ENCODE peak calls at places on chromosomes 13 and 19, in seven cellular contexts. Q is Caco-2, G is psoas muscle, R is fibroblast of lung, J is left ventricle myocardium inferior, M is OCI-LY7, F is heart left ventricle. Z is an unnamed sample. For H3K4me1, the result is how much of the 10 kb centered on the place peaks cover.

GRCh38 chr13:47175172-47175806 is 278.4 kb upstream of the HTR2A start:
- DNase-seq in Q (no peak), R (peak), G (no peak), M (no peak), F (no peak), J (no peak), Z (no peak)

GRCh38 chr13:41833851-41834250 is 127.1 kb downstream of the VWA8 start:
- DNase-seq in J (no peak), F (no peak), M (no peak), R (no peak), Q (no peak), G (no peak), Z (no peak)

GRCh38 chr19:32123355-32123940 is 222.0 kb upstream of the ZNF507 start:
- DNase-seq in G (no peak), F (no peak), Q (no peak), R (no peak), J (no peak), M (no peak), Z (no peak)

GRCh38 chr13:48222358-48223015 is 10.5 kb upstream of the ITM2B start:
- DNase-seq in J (peak), F (peak), Q (no peak), G (peak), R (peak), M (no peak), Z (no peak)

GRCh38 chr19:15418112-15418587 is 638 bp downstream of the AKAP8L start:
- DNase-seq in M (no peak), J (no peak), Q (no peak), G (no peak), R (peak), F (no peak), Z (no peak)

GRCh38 chr13:37225414-37226047 is 120.1 kb upstream of the CSNK1A1L start:
- DNase-seq in Q (no peak), M (no peak), F (no peak), G (no peak), R (peak), J (no peak), Z (no peak)

GRCh38 chr13:41418027-41418426 is 39.3 kb upstream of the RGCC start:
- DNase-seq in R (peak), M (no peak), Q (no peak), G (no peak), J (no peak), F (no peak), Z (no peak)

GRCh38 chr19:32345261-32346207 is at the start of gene ZNF507:
- DNase-seq in F (peak), G (peak), R (peak), Q (peak), M (peak), J (peak), Z (peak)

GRCh38 chr19:3575949-3576673 is 3.4 kb downstream of the HMG20B start:
- DNase-seq in M (no peak), Q (no peak), G (no peak), J (no peak), F (no peak), R (no peak), Z (no peak)

GRCh38 chr13:61706899-61707298 is 291.2 kb upstream of the PCDH20 start:
- DNase-seq in M (no peak), F (no peak), R (no peak), J (no peak), G (no peak), Q (no peak), Z (no peak)

GRCh38 chr13:98187155-98187726 is 10.2 kb upstream of the RNF113B start:
- DNase-seq in G (no peak), F (no peak), M (no peak), Q (no peak), R (no peak), J (no peak), Z (no peak)

GRCh38 chr13:50396001-50396400 is 380.8 kb downstream of the KCNRG start:
- DNase-seq in F (no peak), R (no peak), J (no peak), Q (no peak), G (no peak), M (no peak), Z (no peak)

GRCh38 chr19:51489113-51489512 is 10.8 kb downstream of the CEACAM18 start:
- DNase-seq in Q (no peak), F (no peak), J (no peak), M (no peak), G (no peak), R (no peak), Z (no peak)

GRCh38 chr13:74067818-74068217 is 66.4 kb downstream of the KLF12 start:
- DNase-seq in F (no peak), R (no peak), Q (no peak), J (no peak), G (no peak), M (no peak), Z (no peak)

GRCh38 chr19:10769533-10770491 is 51.9 kb downstream of the DNM2 start:
- DNase-seq in Q (no peak), G (peak), M (peak), R (peak), J (peak), F (peak), Z (peak)

GRCh38 chr19:40266111-40266510 is 19.0 kb downstream of the AKT2 start:
- DNase-seq in R (no peak), Q (no peak), M (no peak), G (peak), J (peak), F (peak), Z (peak)

GRCh38 chr19:51098366-51099069 is 9.7 kb downstream of the CTU1 start:
- DNase-seq in J (peak), M (no peak), Q (no peak), R (peak), G (no peak), F (peak), Z (no peak)

GRCh38 chr19:46192990-46193650 is 36.4 kb upstream of the IGFL1 start:
- DNase-seq in Q (peak), R (peak), G (peak), J (no peak), F (no peak), M (no peak), Z (peak)

GRCh38 chr13:67549331-67549730 is 319.2 kb upstream of the PCDH9 start:
- DNase-seq in G (no peak), R (peak), F (no peak), Q (no peak), J (no peak), M (no peak), Z (no peak)

GRCh38 chr13:50282016-50282415 is 266.8 kb downstream of the KCNRG start:
- DNase-seq in G (no peak), R (no peak), J (no peak), M (no peak), Q (no peak), F (no peak), Z (no peak)

GRCh38 chr13:32804673-32805260 is 211.5 kb upstream of the KL start:
- DNase-seq in F (no peak), Q (no peak), R (peak), J (no peak), M (no peak), G (no peak), Z (no peak)

GRCh38 chr13:21043898-21044297 is 17.5 kb downstream of the LATS2 start:
- DNase-seq in Q (no peak), G (no peak), M (no peak), J (no peak), F (no peak), R (peak), Z (no peak)

GRCh38 chr19:17321655-17322489 is 12.5 kb downstream of the DDA1 start:
- DNase-seq in F (no peak), Q (no peak), M (no peak), J (no peak), G (no peak), R (no peak), Z (no peak)

GRCh38 chr19:1041835-1042685 is 2.2 kb downstream of the ABCA7 start:
- DNase-seq in M (no peak), Q (no peak), F (no peak), J (no peak), R (no peak), G (peak), Z (peak)

GRCh38 chr13:83453300-83453699 is 429.0 kb downstream of the SLITRK1 start:
- DNase-seq in R (no peak), Q (no peak), J (no peak), G (no peak), F (no peak), M (no peak), Z (no peak)

GRCh38 chr13:112958127-112958989 is 10.7 kb upstream of the MCF2L start:
- DNase-seq in R (no peak), M (no peak), J (no peak), Q (peak), G (no peak), F (peak), Z (no peak)

GRCh38 chr13:46759861-46760260 is 37.1 kb downstream of the ESD start:
- DNase-seq in F (no peak), G (no peak), M (peak), Q (no peak), J (no peak), R (peak), Z (no peak)

GRCh38 chr13:74325106-74325505 is 190.9 kb upstream of the KLF12 start:
- DNase-seq in G (no peak), J (no peak), Q (no peak), R (peak), M (no peak), F (no peak), Z (no peak)

GRCh38 chr13:32409561-32410440 is 18.1 kb downstream of the N4BP2L1 start:
- DNase-seq in J (peak), R (peak), Q (no peak), F (no peak), M (no peak), G (peak), Z (no peak)

GRCh38 chr19:50230379-50231351 is 27.2 kb downstream of the MYH14 start:
- DNase-seq in R (no peak), Q (no peak), G (no peak), M (no peak), J (peak), F (no peak), Z (no peak)

GRCh38 chr19:16519230-16519687 is 23.0 kb downstream of the CHERP start:
- DNase-seq in J (no peak), Q (no peak), R (no peak), F (no peak), M (no peak), G (no peak), Z (no peak)

GRCh38 chr19:39558623-39559117 is 18.7 kb upstream of the EID2 start:
- DNase-seq in G (no peak), R (no peak), F (no peak), J (no peak), Q (no peak), M (peak), Z (no peak)

GRCh38 chr19:12833747-12834417 is 497 bp downstream of the RTBDN start:
- DNase-seq in G (no peak), Q (no peak), R (no peak), J (no peak), M (peak), F (no peak), Z (no peak)
- H3K4me3 ChIP-seq in G (peak), Q (peak), R (no peak), J (peak), M (peak), F (peak), Z (peak)

DNA sequence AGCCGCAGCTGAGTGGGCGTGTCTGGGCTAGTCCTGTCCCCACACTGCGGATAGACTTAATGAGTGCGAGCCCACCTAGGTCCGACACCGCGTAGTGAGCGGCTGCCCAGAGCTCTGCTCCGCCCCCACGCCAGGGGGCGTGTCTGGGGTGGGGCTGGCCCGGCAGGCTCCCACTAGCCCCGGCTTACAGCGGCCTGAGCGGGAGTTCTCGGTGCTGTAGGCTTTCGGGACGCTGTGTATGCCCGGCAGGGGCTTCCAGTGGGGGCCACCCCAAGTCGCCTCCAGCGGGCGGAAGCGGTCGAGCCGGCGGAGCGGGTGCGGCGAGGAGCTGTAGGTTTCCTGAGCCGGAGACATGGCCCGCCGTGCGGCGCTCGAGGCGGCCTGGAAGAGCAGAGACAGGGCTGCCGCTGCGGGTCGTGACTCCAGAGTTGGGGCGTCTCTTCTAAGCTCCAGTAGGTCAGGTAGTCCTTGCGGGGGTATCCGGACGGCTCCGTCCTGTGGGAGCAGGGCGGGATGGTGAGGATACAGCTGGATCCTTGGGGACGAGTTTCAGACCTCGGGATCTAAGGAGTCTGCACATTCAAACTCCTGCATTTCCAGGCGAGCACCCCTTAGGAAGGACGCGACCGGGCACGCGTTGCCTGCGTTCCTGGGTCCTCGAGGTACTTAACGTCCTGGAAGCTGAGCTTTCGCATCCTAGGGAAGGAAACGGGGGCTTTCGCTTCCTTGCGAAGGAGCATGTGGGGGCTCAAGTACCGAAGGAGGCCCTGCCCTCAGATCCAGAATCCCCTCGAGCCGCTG is 1.2 kb downstream of the CGB7 start:
- DNase-seq in F (peak), J (peak), M (peak), G (peak), R (peak), Q (peak), Z (no peak)
- TF ChIP-seq CTCF in F (peak), J (peak), M (no peak), G (peak), R (peak), Q (peak), Z (peak)

GRCh38 chr19:5632657-5633056 is 9.8 kb downstream of the SAFB start:
- DNase-seq in Q (no peak), M (no peak), R (no peak), F (no peak), G (no peak), J (no peak), Z (no peak)

GRCh38 chr19:5628919-5629481 is 6.1 kb downstream of the SAFB start:
- DNase-seq in R (no peak), Q (no peak), G (no peak), J (no peak), F (no peak), M (peak), Z (no peak)

GRCh38 chr19:5628470-5628869 is 5.6 kb downstream of the SAFB start:
- DNase-seq in M (no peak), F (no peak), J (no peak), R (peak), Q (no peak), G (no peak), Z (no peak)

GRCh38 chr19:5632241-5632612 is 9.3 kb downstream of the SAFB start:
- DNase-seq in M (no peak), J (no peak), Q (no peak), G (no peak), F (no peak), R (no peak), Z (no peak)

DNA sequence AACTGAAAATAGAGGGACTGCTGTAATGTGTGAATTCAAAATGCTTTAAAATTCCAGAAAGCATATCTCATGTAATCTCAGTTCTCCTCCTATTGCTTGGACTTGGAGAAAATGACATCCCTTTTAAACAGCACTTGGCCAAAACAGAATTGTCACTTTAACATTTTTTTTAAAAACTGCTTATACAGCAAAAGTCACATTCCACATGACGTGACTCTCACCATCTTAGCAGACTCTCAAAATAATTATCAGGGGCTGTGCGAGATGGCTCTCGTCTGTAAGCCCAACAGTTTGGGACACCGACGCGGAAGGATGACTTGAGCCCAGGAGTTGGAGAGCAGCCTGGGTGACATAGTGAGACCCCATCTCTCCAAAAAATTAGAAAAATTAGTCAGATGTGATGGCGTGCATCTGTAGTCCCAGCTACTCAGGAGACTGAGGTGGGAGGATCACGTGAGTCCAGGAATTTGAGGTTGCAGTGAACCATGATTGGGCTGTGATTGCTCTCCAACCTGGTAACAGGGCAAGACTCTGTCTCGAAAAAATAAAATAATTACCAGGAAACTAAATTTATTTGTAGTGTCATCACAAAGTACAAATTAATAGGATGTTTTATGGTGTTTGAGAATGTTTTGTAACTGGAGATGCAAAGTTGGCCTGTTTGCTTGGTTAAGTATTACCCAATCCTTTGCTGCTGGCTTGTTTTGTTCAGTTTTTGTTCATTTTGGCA is 8.8 kb downstream of the SAFB start:
- DNase-seq in J (no peak), F (no peak), G (no peak), M (no peak), Q (no peak), R (peak), Z (no peak)
- H3K4me1 ChIP-seq in J (half or more), F (half or more), G (half or more), M (under half), Q (under half), R (under half), Z (half or more)

GRCh38 chr19:48638831-48639381 is 1.7 kb upstream of the DBP start:
- DNase-seq in G (peak), Q (peak), R (no peak), J (no peak), M (peak), F (no peak), Z (no peak)
- H3K4me3 ChIP-seq in G (peak), Q (no peak), R (no peak), J (peak), M (peak), F (no peak), Z (no peak)

GRCh38 chr19:44785993-44786392 is 8.3 kb downstream of the CBLC start:
- DNase-seq in R (no peak), Q (no peak), J (no peak), M (no peak), G (no peak), F (no peak), Z (no peak)

GRCh38 chr19:44779150-44779549 is 1.5 kb downstream of the CBLC start:
- DNase-seq in J (no peak), M (no peak), Q (no peak), F (no peak), R (no peak), G (no peak), Z (no peak)

GRCh38 chr19:44783545-44783944 is 5.9 kb downstream of the CBLC start:
- DNase-seq in R (no peak), G (no peak), J (no peak), M (no peak), Q (no peak), F (no peak), Z (no peak)

GRCh38 chr19:44785271-44785670 is 7.6 kb downstream of the CBLC start:
- DNase-seq in J (no peak), R (no peak), F (no peak), M (no peak), G (no peak), Q (no peak), Z (no peak)

DNA sequence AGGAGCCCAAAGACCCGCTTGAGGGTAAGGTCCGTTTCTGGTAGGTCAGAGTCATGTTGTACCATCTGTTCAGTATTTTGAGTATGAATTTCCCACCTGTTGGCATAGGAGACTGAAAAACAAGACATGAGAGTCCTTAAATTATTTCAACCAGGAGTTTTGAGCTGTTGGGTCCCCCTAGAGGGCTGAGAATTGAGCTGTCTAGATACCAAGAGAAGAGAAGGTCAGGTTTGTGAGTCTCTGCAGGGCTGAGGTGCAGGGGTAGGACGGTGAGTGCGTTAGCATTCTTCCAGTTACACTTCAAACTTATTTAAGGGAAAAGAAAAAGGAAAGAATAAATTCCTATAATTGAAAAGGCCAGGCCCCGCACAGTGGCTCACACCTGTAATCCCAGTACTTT is 5.0 kb downstream of the CBLC start:
- DNase-seq in Q (no peak), G (no peak), J (no peak), R (no peak), M (no peak), F (no peak), Z (no peak)
- TF ChIP-seq CTCF in Q (no peak), G (no peak), J (no peak), R (peak), M (peak), F (no peak), Z (no peak)

DNA sequence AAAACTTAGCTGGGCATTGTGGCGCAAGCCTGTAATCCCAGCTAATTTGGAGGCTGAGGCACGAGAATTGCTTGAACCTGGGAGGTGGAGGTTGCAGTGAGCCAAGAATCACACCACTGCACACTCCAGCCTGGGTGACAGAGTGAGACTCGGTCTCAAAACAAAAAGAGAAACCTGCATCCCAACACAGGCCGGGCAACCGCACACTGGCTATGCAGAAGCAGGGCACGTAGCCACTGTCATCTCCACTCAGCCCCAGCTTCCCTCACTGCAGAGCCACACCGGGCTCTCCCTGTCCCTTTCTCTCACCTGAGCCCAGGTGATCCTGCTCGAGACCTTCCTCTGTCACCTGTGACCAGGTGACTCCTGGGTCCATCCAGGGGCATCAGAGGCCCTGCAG is 11.7 kb downstream of the ELL start:
- DNase-seq in G (peak), Q (no peak), M (no peak), J (no peak), F (no peak), R (no peak), Z (no peak)
- H3K4me1 ChIP-seq in G (half or more), Q (under half), M (under half), J (half or more), F (half or more), R (under half), Z (half or more)

Z was measured in gastrocnemius medialis.